ENCODE peak calls at places on chromosomes 13 and 19, in six cellular contexts. J is sigmoid colon, T is tibial nerve, R is upper lobe of left lung, H is suprapubic skin, N is GM12878. M is an unnamed sample.

GRCh38 chr19:13092608-13093260 is 9.9 kb downstream of the LYL1 start:
- DNase-seq in J (no peak), T (no peak), R (no peak), H (no peak), N (no peak), M (no peak)

GRCh38 chr19:46639356-46640061 is 3.5 kb upstream of the GNG8 start:
- DNase-seq in J (peak; percentile 92), T (no peak), R (no peak), H (peak; percentile 78), N (no peak), M (no peak)

GRCh38 chr19:54173951-54174817 is 1.2 kb upstream of the TMC4 start:
- DNase-seq in J (no peak), T (no peak), R (no peak), H (no peak), N (no peak), M (no peak)

GRCh38 chr19:10516671-10517286 is 468 bp downstream of the S1PR5 start:
- DNase-seq in J (no peak), T (no peak), R (no peak), H (no peak), N (no peak), M (no peak)

GRCh38 chr13:46721054-46721453 is 75.9 kb downstream of the ESD start:
- DNase-seq in J (no peak), T (no peak), R (peak; percentile 32), H (no peak), N (no peak), M (peak; percentile 53)

GRCh38 chr13:98672947-98673545 is 79.4 kb downstream of the SLC15A1 start:
- DNase-seq in J (peak; percentile 84), T (peak; percentile 50), R (peak; percentile 80), H (peak; percentile 88), N (peak; percentile 13), M (peak; percentile 73)

GRCh38 chr13:23810842-23811241 is 78.4 kb downstream of the MIPEP start:
- DNase-seq in J (no peak), T (no peak), R (no peak), H (no peak), N (no peak), M (no peak)

GRCh38 chr13:22926176-22927007 is 254.4 kb upstream of the SGCG start:
- DNase-seq in J (peak; percentile 94), T (peak; percentile 41), R (peak; percentile 67), H (peak; percentile 84), N (no peak), M (no peak)

GRCh38 chr19:38394488-38394887 is 6.0 kb downstream of the SPRED3 start:
- DNase-seq in J (no peak), T (no peak), R (no peak), H (no peak), N (no peak), M (no peak)

GRCh38 chr19:53980553-53981407 is 10.7 kb upstream of the CACNG6 start:
- DNase-seq in J (no peak), T (no peak), R (no peak), H (no peak), N (no peak), M (no peak)

GRCh38 chr19:39870171-39870971 is 24.2 kb upstream of the FBL start:
- DNase-seq in J (no peak), T (no peak), R (no peak), H (no peak), N (no peak), M (no peak)

GRCh38 chr19:13796301-13797057 is 1.2 kb downstream of the ZSWIM4 start:
- DNase-seq in J (peak; percentile 92), T (peak; percentile 46), R (peak; percentile 85), H (peak; percentile 88), N (no peak), M (peak; percentile 53)

GRCh38 chr19:38494379-38494778 is 60.9 kb downstream of the RYR1 start:
- DNase-seq in J (no peak), T (no peak), R (no peak), H (no peak), N (no peak), M (no peak)

GRCh38 chr13:73776137-73776785 is 357.9 kb downstream of the KLF12 start:
- DNase-seq in J (no peak), T (no peak), R (no peak), H (no peak), N (no peak), M (no peak)

GRCh38 chr19:18109363-18109730 is 11.8 kb downstream of the MAST3 start:
- DNase-seq in J (no peak), T (no peak), R (no peak), H (no peak), N (no peak), M (no peak)

GRCh38 chr13:111402441-111402840 is 82.0 kb downstream of the TEX29 start:
- DNase-seq in J (no peak), T (no peak), R (peak; percentile 18), H (no peak), N (no peak), M (no peak)

GRCh38 chr13:109783447-109783814 is 3.0 kb downstream of the IRS2 start:
- DNase-seq in J (no peak), T (no peak), R (no peak), H (no peak), N (no peak), M (no peak)

GRCh38 chr19:48819366-48819816 is 8.6 kb upstream of the BCAT2 start:
- DNase-seq in J (peak; percentile 92), T (peak; percentile 86), R (peak; percentile 95), H (peak; percentile 96), N (no peak), M (peak; percentile 97)
- TF ChIP-seq EP300 in J (no peak), T (peak; percentile 94), R (peak; percentile 16), H (no peak), N (no peak), M (peak; percentile 16)

GRCh38 chr19:1113986-1114483 is 10.2 kb downstream of the GPX4 start:
- DNase-seq in J (no peak), T (no peak), R (no peak), H (no peak), N (no peak), M (no peak)
- H3K36me3 ChIP-seq in J (peaks cover 41% of the 10 kb centered on the region), T (peaks cover 91% of the 10 kb centered on the region), R (peaks cover 45% of the 10 kb centered on the region), H (peaks cover 89% of the 10 kb centered on the region), N (no peaks in the 10 kb centered on the region), M (peaks cover 100% of the 10 kb centered on the region)

GRCh38 chr13:52022355-52022754 is 2.1 kb upstream of the UTP14C start:
- DNase-seq in J (no peak), T (no peak), R (no peak), H (no peak), N (no peak), M (no peak)
- TF ChIP-seq EP300 in J (no peak), T (no peak), R (no peak), H (no peak), N (no peak), M (no peak)

DNA sequence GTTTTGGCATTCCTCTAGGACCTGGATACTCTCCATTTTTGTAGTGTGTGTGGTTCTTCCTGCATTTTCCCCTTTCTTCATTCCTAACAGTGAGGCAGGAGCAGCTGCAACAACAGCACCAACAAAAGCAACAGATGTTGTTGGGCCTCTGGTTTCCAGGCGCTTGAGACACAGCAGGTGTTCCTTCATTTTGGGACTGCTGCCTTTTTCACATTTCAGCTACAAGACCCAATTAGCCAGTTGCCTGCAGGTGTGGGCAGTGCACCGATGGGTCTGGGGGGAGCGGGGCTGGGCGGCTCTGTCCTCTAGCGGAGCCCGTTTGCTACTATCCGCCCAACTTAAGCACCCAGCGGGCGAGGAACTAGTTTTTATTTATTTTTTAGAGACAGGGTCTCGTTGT is 26.0 kb downstream of the ELF1 start:
- DNase-seq in J (no peak), T (no peak), R (no peak), H (no peak), N (no peak), M (no peak)
- H3K36me3 ChIP-seq in J (no peaks in the 10 kb centered on the region), T (peaks cover 20% of the 10 kb centered on the region), R (no peaks in the 10 kb centered on the region), H (peaks cover 6% of the 10 kb centered on the region), N (peaks cover 14% of the 10 kb centered on the region), M (no peaks in the 10 kb centered on the region)

GRCh38 chr13:81487151-81487550 is 1146.2 kb upstream of the SPRY2 start:
- DNase-seq in J (no peak), T (no peak), R (no peak), H (no peak), N (no peak), M (no peak)
- TF ChIP-seq EP300 in J (no peak), T (no peak), R (no peak), H (no peak), N (no peak), M (no peak)

M was measured in stomach.